ENCODE peak calls at places on chromosomes 6 and 20, in six cellular contexts. H is EL; G is activated T-helper 1 cell treated with anti-CD3 and anti-CD28 coated beads, Interleukin-2, amount 50 U/mL, for 16 hours; V is stimulated activated CD8-positive, alpha-beta memory T cell treated with anti-CD3 and anti-CD28 coated beads, Interleukin-15, amount 100 ng/mL, for 1 hour; I is stimulated activated naive B cell treated with anti-CD40 and anti-IgM and Interleukin-4, amounts not matched to agents 10 μg/mL and 1 μg/mL and 100 μg/mL, for 72 hours; B is cardiac muscle cell. K is an unnamed sample.

GRCh38 chr6:149305372-149305771 is 12.1 kb upstream of the TAB2 start:
- DNase-seq in H (no peak), G (no peak), V (no peak), I (no peak), B (no peak), K (no peak)

GRCh38 chr20:18740726-18741125 is 72.9 kb upstream of the SCP2D1 start:
- DNase-seq in H (no peak), G (no peak), V (no peak), I (no peak), B (no peak), K (no peak)

GRCh38 chr20:40678286-40678835 is 10.7 kb downstream of the MAFB start:
- DNase-seq in H (no peak), G (no peak), V (no peak), I (no peak), B (no peak), K (no peak)

GRCh38 chr6:89387516-89388222 is 24.4 kb downstream of the RRAGD start:
- DNase-seq in H (no peak), G (no peak), V (no peak), I (peak; percentile 48), B (no peak), K (no peak)

GRCh38 chr20:20412750-20413149 is 44.8 kb downstream of the INSM1 start:
- DNase-seq in H (no peak), G (no peak), V (no peak), I (peak; percentile 46), B (no peak), K (no peak)

GRCh38 chr6:33508935-33509926 is 54.9 kb downstream of the ZBTB9 start:
- DNase-seq in H (no peak), G (no peak), V (no peak), I (no peak), B (no peak), K (no peak)

GRCh38 chr20:39800111-39800510 is 838.0 kb downstream of the DHX35 start:
- DNase-seq in H (peak; percentile 41), G (no peak), V (no peak), I (no peak), B (peak; percentile 28), K (no peak)

GRCh38 chr20:63355781-63356295 is 5.3 kb downstream of the CHRNA4 start:
- DNase-seq in H (no peak), G (no peak), V (no peak), I (no peak), B (no peak), K (no peak)

GRCh38 chr6:41488064-41488391 is 58.2 kb upstream of the FOXP4 start:
- DNase-seq in H (no peak), G (no peak), V (no peak), I (no peak), B (no peak), K (no peak)

GRCh38 chr20:59822291-59823029 is 111.0 kb downstream of the SYCP2 start:
- DNase-seq in H (no peak), G (no peak), V (no peak), I (no peak), B (no peak), K (peak; percentile 36)

GRCh38 chr6:1336246-1336843 is 24.4 kb downstream of the FOXQ1 start:
- DNase-seq in H (no peak), G (no peak), V (no peak), I (no peak), B (peak; percentile 18), K (peak; percentile 59)

GRCh38 chr6:28996844-28997502 is 8.1 kb downstream of the ZNF311 start:
- DNase-seq in H (peak; percentile 25), G (no peak), V (no peak), I (no peak), B (no peak), K (no peak)

GRCh38 chr6:107957165-107957908 is 671 bp downstream of the SEC63 start:
- DNase-seq in H (peak; percentile 70), G (peak; percentile 38), V (peak; percentile 24), I (peak; percentile 45), B (peak; percentile 85), K (peak; percentile 37)

GRCh38 chr20:55160996-55161395 is 685.6 kb downstream of the DOK5 start:
- DNase-seq in H (no peak), G (no peak), V (no peak), I (no peak), B (no peak), K (no peak)

GRCh38 chr20:59028812-59029211 is 3.3 kb downstream of the ATP5F1E start:
- DNase-seq in H (no peak), G (no peak), V (no peak), I (no peak), B (no peak), K (no peak)

GRCh38 chr6:34339432-34339831 is 53.0 kb downstream of the NUDT3 start:
- DNase-seq in H (no peak), G (no peak), V (no peak), I (no peak), B (no peak), K (no peak)

GRCh38 chr6:150069707-150070106 is 786 bp upstream of the ULBP3 start:
- DNase-seq in H (no peak), G (no peak), V (no peak), I (no peak), B (no peak), K (no peak)

GRCh38 chr6:3456794-3457709 is at the start of gene SLC22A23:
- DNase-seq in H (peak; percentile 45), G (peak; percentile 59), V (peak; percentile 49), I (peak; percentile 23), B (peak; percentile 32), K (peak; percentile 79)

GRCh38 chr6:11656486-11656885 is 118.9 kb downstream of the TMEM170B start:
- DNase-seq in H (no peak), G (no peak), V (no peak), I (no peak), B (no peak), K (no peak)

GRCh38 chr6:18457065-18457817 is 70.1 kb downstream of the RNF144B start:
- DNase-seq in H (no peak), G (no peak), V (no peak), I (no peak), B (no peak), K (no peak)

GRCh38 chr6:6026513-6027205 is 19.9 kb upstream of the NRN1 start:
- DNase-seq in H (no peak), G (no peak), V (no peak), I (no peak), B (no peak), K (no peak)

GRCh38 chr20:32682508-32682987 is 8.8 kb upstream of the C20orf203 start:
- DNase-seq in H (no peak), G (no peak), V (no peak), I (no peak), B (no peak), K (no peak)

GRCh38 chr20:54133434-54134427 is 40.1 kb downstream of the CYP24A1 start:
- DNase-seq in H (peak; percentile 49), G (no peak), V (no peak), I (no peak), B (peak; percentile 29), K (peak; percentile 34)

GRCh38 chr6:161033667-161034066 is 42.1 kb downstream of the MAP3K4 start:
- DNase-seq in H (no peak), G (no peak), V (no peak), I (no peak), B (no peak), K (no peak)

GRCh38 chr6:55443238-55444134 is 116.2 kb downstream of the GFRAL start:
- DNase-seq in H (no peak), G (no peak), V (no peak), I (no peak), B (no peak), K (no peak)

GRCh38 chr6:110125361-110125760 is 54.1 kb downstream of the WASF1 start:
- DNase-seq in H (no peak), G (no peak), V (no peak), I (no peak), B (no peak), K (no peak)

K was measured in breast epithelium.